ENCODE peak calls at places on chromosomes 3 and 15, in five cellular contexts. F is endodermal cell, U is progenitor cell of endocrine pancreas, K is dorsolateral prefrontal cortex, I is sigmoid colon. T is an unnamed sample.
A peak's percentile ranks its signal among the peaks of the same experiment; 100 is the strongest.

GRCh38 chr15:65980824-65981456 is 111.6 kb downstream of the RAB11A start:
- DNase-seq in K (no peak), F (peak; percentile 96), I (no peak), U (peak; percentile 56), T (peak; percentile 81)

GRCh38 chr3:71425491-71426071 is 157.9 kb downstream of the FOXP1 start:
- DNase-seq in U (no peak), I (no peak), F (no peak), K (no peak), T (peak; percentile 91)

GRCh38 chr3:42503251-42503924 is 945 bp downstream of the VIPR1 start:
- DNase-seq in U (no peak), K (no peak), I (peak; percentile 36), F (peak; percentile 35), T (no peak)

GRCh38 chr15:89649716-89650115 is 5.6 kb downstream of the KIF7 start:
- DNase-seq in I (peak; percentile 61), U (no peak), K (no peak), F (no peak), T (no peak)

GRCh38 chr3:146131616-146132410 is 29.2 kb downstream of the PLOD2 start:
- DNase-seq in U (no peak), I (no peak), K (no peak), F (no peak), T (peak; percentile 92)

GRCh38 chr3:140432176-140432753 is 245.6 kb upstream of the TRIM42 start:
- DNase-seq in U (no peak), I (no peak), K (no peak), F (no peak), T (no peak)

GRCh38 chr3:123522666-123523412 is 62.0 kb downstream of the HACD2 start:
- DNase-seq in F (no peak), K (peak; percentile 55), U (no peak), I (peak; percentile 72), T (no peak)

GRCh38 chr3:39150170-39150802 is 3.1 kb downstream of the CSRNP1 start:
- DNase-seq in U (no peak), K (no peak), F (no peak), I (no peak), T (no peak)

GRCh38 chr15:100770781-100771584 is 108.6 kb upstream of the ALDH1A3 start:
- DNase-seq in I (no peak), K (no peak), U (no peak), F (no peak), T (no peak)

GRCh38 chr15:34652726-34653033 is 69.2 kb upstream of the GOLGA8B start:
- DNase-seq in F (no peak), I (no peak), K (no peak), U (no peak), T (no peak)

GRCh38 chr3:194983620-194984019 is 287.3 kb downstream of the XXYLT1 start:
- DNase-seq in F (no peak), U (no peak), K (no peak), I (no peak), T (no peak)

GRCh38 chr15:78854973-78855372 is 17.7 kb upstream of the MORF4L1 start:
- DNase-seq in I (no peak), K (no peak), F (no peak), U (no peak), T (no peak)

GRCh38 chr3:94083261-94083660 is 20.4 kb downstream of the NSUN3 start:
- DNase-seq in I (no peak), K (no peak), U (no peak), F (no peak), T (no peak)

GRCh38 chr3:159762981-159763465 is 225.6 kb upstream of the IL12A start:
- DNase-seq in I (peak; percentile 92), F (peak; percentile 87), K (peak; percentile 56), U (peak; percentile 17), T (peak; percentile 92)

GRCh38 chr15:50137330-50137761 is 18.3 kb upstream of the ATP8B4 start:
- DNase-seq in K (no peak), U (no peak), I (no peak), F (no peak), T (peak; percentile 98)

GRCh38 chr15:95857124-95857757 is 473.3 kb upstream of the NR2F2 start:
- DNase-seq in I (no peak), U (no peak), F (no peak), K (no peak), T (peak; percentile 36)

GRCh38 chr3:152497457-152497856 is 228.7 kb downstream of the MBNL1 start:
- DNase-seq in F (no peak), K (no peak), I (no peak), U (no peak), T (peak; percentile 58)

T was measured in AG10803.